ENCODE peak calls at places on chromosomes 3 and 15, in five cellular contexts. G is K562, N is IMR-90, J is endothelial cell of umbilical vein, H is transverse colon. K is an unnamed sample.

GRCh38 chr15:22942306-22942855 is 37.8 kb downstream of the CYFIP1 start:
- DNase-seq in G (no peak), J (no peak), N (no peak), H (no peak), K (no peak)

GRCh38 chr15:55221090-55222011 is 24.6 kb upstream of the RSL24D1 start:
- DNase-seq in N (peak), J (peak), H (no peak), G (no peak), K (no peak)

GRCh38 chr3:161689699-161690098 is 193.1 kb downstream of the OTOL1 start:
- DNase-seq in G (no peak), N (no peak), H (no peak), J (no peak), K (no peak)

GRCh38 chr3:13865581-13866405 is 14.1 kb downstream of the WNT7A start:
- DNase-seq in J (no peak), N (no peak), G (no peak), H (no peak), K (no peak)

GRCh38 chr3:188092648-188093047 is 61.3 kb upstream of the LPP start:
- DNase-seq in H (no peak), J (no peak), G (no peak), N (peak), K (no peak)

GRCh38 chr3:42823351-42823750 is 14.1 kb downstream of the ACKR2 start:
- DNase-seq in H (no peak), G (no peak), N (peak), J (no peak), K (no peak)

GRCh38 chr3:115022835-115023398 is 124.2 kb downstream of the ZBTB20 start:
- DNase-seq in G (no peak), N (peak), J (no peak), H (no peak), K (no peak)

GRCh38 chr15:89335289-89336041 is 841 bp upstream of the POLG start:
- DNase-seq in G (no peak), H (peak), N (no peak), J (peak), K (peak)

GRCh38 chr3:179093807-179094206 is 22.2 kb upstream of the ZMAT3 start:
- DNase-seq in H (no peak), J (no peak), N (peak), G (no peak), K (no peak)

GRCh38 chr3:1007890-1008289 is 84.9 kb upstream of the CNTN6 start:
- DNase-seq in N (no peak), J (no peak), G (no peak), H (no peak), K (no peak)

GRCh38 chr15:60469893-60470641 is 8.9 kb downstream of the ICE2 start:
- DNase-seq in H (no peak), G (no peak), J (peak), N (peak), K (no peak)

GRCh38 chr3:74281705-74282104 is 332.8 kb downstream of the CNTN3 start:
- DNase-seq in N (no peak), G (no peak), H (no peak), J (no peak), K (no peak)

GRCh38 chr15:57761562-57761961 is 55.0 kb downstream of the POLR2M start:
- DNase-seq in N (no peak), J (no peak), H (no peak), G (no peak), K (no peak)

GRCh38 chr3:36525115-36525711 is 144.9 kb downstream of the STAC start:
- DNase-seq in J (no peak), G (no peak), N (peak), H (no peak), K (no peak)

GRCh38 chr15:69980311-69981059 is 117.2 kb downstream of the TLE3 start:
- DNase-seq in G (no peak), J (no peak), H (no peak), N (no peak), K (no peak)

GRCh38 chr3:129278970-129279906 is 568 bp downstream of the HMCES start:
- DNase-seq in H (peak), N (peak), J (peak), G (peak), K (no peak)
- TF ChIP-seq POLR2A in H (peak), N (peak), J (no peak), G (peak), K (peak)

GRCh38 chr15:74201656-74202420 is 749 bp downstream of the STRA6 start:
- DNase-seq in G (no peak), J (no peak), N (no peak), H (no peak), K (no peak)

GRCh38 chr15:74203914-74204431 is 1.4 kb upstream of the STRA6 start:
- DNase-seq in H (no peak), N (peak), J (no peak), G (peak), K (no peak)

GRCh38 chr15:74200871-74201419 is 1.6 kb downstream of the STRA6 start:
- DNase-seq in N (peak), J (no peak), H (no peak), G (no peak), K (peak)

GRCh38 chr15:74200394-74200793 is 2.2 kb downstream of the STRA6 start:
- DNase-seq in J (peak), N (peak), H (peak), G (no peak), K (peak)

DNA sequence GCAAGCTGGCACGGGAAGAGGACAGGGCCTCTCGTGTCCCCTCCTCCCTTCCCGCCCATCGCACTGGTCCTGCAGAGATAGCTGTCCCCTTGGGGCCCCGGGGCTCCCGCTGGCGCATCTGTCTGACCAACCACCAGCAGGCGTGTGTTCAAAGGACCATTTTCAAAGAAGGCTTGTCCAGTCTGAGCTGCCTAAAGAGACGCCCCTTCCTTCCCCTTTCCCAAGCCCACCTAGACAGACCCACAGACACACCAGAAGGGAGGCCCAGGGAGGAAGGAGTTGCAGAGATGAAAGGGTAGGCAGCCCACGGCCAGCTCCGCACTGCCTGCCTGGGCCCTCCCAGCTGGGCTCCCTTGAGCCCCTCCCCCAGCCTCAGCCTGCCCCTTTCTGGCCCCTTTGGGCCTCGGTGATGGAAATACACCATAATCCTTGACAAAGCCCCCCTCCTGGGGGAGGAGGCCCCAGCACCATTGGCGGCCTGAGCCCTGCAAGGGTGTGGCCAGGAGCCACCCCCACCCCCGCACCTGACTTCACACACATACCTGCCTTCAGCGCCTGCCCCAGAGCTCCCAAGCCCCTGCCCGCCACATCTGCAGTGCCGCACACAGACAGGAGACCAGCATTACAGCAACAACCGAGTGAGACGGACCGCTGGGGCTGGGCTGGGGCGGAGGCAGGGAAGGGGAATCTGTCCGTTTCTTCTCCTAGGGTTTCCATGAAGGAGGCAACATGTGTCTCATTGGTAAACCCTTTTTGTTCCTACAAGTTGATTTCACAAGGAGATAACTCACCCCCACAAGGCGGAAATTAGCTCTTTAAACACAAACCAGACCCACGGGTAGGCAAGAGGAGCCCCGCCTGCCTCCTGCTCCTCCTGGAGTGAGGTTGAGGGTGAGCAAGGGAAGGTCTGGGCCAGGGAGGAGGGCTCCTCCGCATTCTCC is at the start of gene STRA6:
- DNase-seq in G (peak), H (no peak), J (no peak), N (no peak), K (no peak)
- TF ChIP-seq POLR2A in G (no peak), H (no peak), J (no peak), N (no peak), K (no peak)

GRCh38 chr3:186807231-186807630 is 949 bp upstream of the RFC4 start:
- DNase-seq in N (no peak), G (no peak), H (no peak), J (no peak), K (no peak)

GRCh38 chr3:186810597-186810996 is 4.3 kb upstream of the RFC4 start:
- DNase-seq in H (no peak), N (no peak), G (no peak), J (no peak), K (no peak)

GRCh38 chr3:186802701-186803100 is 3.6 kb downstream of the RFC4 start:
- DNase-seq in J (no peak), N (no peak), H (no peak), G (no peak), K (no peak)

DNA sequence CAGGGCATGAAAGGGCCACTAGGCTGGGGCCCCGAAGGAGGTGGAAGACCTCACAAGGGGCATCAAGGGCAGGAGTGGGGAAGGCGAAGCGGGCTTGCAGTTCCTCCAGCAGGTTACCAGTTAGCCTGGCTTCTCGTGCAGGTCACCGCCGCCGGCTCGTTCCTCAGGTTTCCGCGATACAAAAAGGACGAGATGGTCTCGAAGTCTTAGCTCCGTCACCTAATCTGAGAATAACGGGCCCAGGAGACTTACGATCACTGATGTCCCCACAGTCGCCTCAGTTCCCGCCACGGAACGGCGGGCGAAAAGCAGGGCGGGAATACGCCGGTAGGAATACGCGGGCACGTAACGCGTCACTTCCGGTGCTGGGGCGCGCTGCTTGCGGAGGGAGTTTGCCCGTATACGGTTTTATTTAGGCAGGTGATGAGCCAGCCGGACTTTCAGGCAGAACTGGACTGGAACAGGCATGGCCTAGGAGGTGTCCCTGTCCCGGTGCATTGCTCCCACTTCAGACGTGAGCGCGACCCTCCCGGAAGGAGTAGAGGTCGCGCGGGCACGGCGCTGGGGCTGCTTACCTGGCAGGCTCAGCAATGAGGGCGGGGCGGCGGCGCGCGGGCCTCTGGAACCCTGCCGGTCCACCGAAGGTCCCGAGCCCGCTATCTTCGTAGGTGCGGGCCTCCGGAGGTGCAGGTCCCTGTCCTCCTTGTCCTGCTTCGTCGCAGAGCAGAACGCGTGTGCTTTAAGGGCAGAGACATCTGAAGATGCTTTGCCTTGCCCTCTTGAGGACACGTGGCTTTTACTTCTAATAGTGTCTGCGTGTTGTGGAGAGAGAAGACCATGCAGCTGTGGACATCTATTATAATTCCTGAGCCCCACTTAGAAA is at the start of gene RFC4:
- DNase-seq in J (peak), G (peak), N (peak), H (peak), K (peak)
- TF ChIP-seq POLR2A in J (peak), G (peak), N (no peak), H (peak), K (peak)

DNA sequence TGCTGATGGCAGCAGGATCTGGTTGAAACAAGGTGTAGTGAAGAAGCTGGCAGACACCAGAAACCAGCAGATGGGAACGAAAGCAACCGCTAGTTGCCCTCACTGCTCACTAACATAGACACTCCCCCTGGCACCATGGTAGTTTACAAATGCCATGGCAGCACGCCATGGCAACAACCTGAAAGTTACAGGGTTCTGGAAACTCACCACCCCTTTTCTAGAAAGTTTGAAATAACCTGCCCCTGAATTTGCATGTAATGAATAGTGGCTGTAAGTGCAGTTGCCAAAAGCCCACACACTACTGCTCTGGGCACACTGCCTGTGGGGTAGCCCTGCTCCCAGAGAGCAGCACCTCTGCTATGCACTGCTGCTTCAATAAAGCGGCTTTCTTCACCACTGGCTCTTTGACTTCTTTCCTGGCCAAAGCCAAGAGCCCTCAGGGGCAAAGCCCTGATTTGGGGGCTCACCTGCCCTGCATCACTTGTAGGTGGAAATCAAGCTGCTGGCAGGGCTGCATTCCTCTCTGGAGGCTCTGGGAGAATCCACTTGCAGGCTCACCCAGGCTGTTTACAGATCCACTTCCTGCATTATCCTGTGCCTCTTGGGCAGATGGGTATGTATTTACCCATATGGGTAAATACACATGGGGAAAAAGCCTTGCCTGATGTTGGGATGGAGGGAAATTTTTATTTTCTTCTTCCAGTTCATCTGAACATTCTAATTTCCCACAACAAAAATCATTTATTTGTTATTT is 2.0 kb upstream of the GP9 start:
- DNase-seq in N (no peak), J (no peak), G (no peak), H (peak), K (no peak)
- TF ChIP-seq POLR2A in N (no peak), J (no peak), G (no peak), H (no peak), K (no peak)

GRCh38 chr3:158493931-158494330 is 77.1 kb upstream of the MLF1 start:
- DNase-seq in J (no peak), H (no peak), G (no peak), N (no peak), K (no peak)

GRCh38 chr3:158495503-158495902 is 75.5 kb upstream of the MLF1 start:
- DNase-seq in J (no peak), G (no peak), H (no peak), N (no peak), K (no peak)

GRCh38 chr3:158494657-158495056 is 76.3 kb upstream of the MLF1 start:
- DNase-seq in J (no peak), G (no peak), N (no peak), H (no peak), K (no peak)

GRCh38 chr3:158491968-158492367 is 79.0 kb upstream of the MLF1 start:
- DNase-seq in G (no peak), J (no peak), H (no peak), N (no peak), K (no peak)

DNA sequence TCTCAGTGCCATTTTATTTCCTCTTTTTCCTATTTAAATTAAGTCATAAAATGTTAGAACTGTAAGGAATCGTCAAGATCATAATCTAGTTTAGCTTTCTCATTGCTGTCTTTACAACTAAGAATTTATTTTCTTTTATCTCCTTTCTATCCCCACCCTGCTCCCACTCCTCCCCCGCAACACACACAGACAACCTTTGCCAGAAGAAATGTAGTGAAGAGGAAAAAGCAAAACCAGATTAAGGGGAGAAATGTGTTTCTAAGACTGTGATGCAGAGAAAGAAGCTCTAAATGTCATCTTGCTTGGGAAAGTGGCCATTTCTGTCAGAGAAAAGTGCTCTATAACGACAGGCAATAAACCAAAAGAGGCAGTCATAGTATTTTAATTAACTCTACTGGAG is 78.3 kb upstream of the MLF1 start:
- DNase-seq in N (no peak), H (no peak), G (peak), J (no peak), K (no peak)
- TF ChIP-seq POLR2A in N (no peak), H (no peak), G (no peak), J (no peak), K (no peak)

GRCh38 chr3:64008017-64008416 is 15.3 kb downstream of the PSMD6 start:
- DNase-seq in G (no peak), N (no peak), J (no peak), H (no peak), K (no peak)

GRCh38 chr3:64008952-64009351 is 14.3 kb downstream of the PSMD6 start:
- DNase-seq in G (no peak), H (no peak), N (peak), J (peak), K (no peak)

GRCh38 chr3:64010199-64010598 is 13.1 kb downstream of the PSMD6 start:
- DNase-seq in G (no peak), N (no peak), H (no peak), J (no peak), K (no peak)

GRCh38 chr3:64009528-64009927 is 13.8 kb downstream of the PSMD6 start:
- DNase-seq in H (no peak), N (no peak), J (peak), G (no peak), K (no peak)

GRCh38 chr3:64008487-64008886 is 14.8 kb downstream of the PSMD6 start:
- DNase-seq in N (no peak), J (no peak), G (no peak), H (no peak), K (no peak)
- TF ChIP-seq POLR2A in N (no peak), J (no peak), G (no peak), H (no peak), K (no peak)

DNA sequence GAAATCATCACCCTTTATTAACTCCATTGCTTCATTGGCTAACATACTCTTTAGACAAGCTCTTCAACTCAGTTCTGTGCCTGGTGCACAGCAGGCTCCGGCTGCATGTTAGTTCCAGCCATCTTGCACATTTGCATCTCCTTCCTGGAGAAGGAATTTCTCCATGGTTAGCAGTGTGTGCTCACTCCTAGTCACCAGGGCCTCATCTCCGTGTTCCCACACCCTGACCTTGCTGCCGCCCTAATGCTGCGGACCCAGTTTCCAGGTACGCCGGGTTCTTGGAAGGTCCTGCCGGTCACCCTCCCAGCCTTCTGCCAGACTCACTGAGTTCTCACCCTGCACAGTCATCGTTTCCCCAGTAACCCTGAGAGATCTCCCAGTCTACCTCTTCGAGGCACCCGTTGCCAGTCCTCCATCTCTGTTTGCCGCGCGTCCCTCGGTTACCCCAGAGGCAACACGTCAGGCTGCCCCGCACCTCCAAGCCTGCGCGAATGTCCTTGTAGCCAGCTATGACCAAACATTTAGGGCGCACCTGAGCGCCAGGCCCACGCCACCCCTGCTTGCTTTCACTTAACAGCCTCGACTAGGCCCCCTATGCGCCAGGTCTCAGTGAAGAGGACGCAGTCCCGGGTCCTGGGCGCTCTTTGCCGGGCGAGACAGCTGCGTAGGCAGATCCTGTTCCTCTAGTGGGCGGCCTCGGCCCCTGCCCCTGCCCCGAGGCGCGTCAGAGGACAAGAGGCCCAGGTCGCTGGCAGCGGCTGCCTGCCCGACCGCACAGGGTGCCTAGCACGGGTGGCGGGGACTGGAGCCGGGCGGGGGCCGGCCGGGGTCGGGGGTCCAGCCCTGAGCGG is 744 bp upstream of the ZNF592 start:
- DNase-seq in G (peak), J (peak), H (peak), N (peak), K (peak)
- TF ChIP-seq POLR2A in G (peak), J (no peak), H (peak), N (no peak), K (peak)